ENCODE peak calls at places on chromosomes 12 and 14, in seven cellular contexts. M is HCT116, A is HepG2, Q is SK-N-SH, X is K562, I is GM12878, V is H1. S is an unnamed sample.

GRCh38 chr14:78152246-78153068 is 17.7 kb upstream of the NRXN3 start:
- DNase-seq in X (no peak), I (no peak), M (no peak), A (no peak), V (no peak), Q (no peak), S (no peak)

GRCh38 chr14:82075566-82075965 is 541.9 kb upstream of the SEL1L start:
- DNase-seq in A (no peak), Q (no peak), I (no peak), X (no peak), V (peak), M (no peak), S (peak)

GRCh38 chr14:101838476-101838875 is 77.0 kb downstream of the PPP2R5C start:
- DNase-seq in X (no peak), Q (no peak), I (no peak), M (no peak), A (no peak), V (no peak), S (no peak)

GRCh38 chr14:93185333-93185688 is 194 bp downstream of the LYSET start:
- DNase-seq in M (no peak), X (no peak), Q (no peak), I (no peak), A (no peak), V (no peak), S (no peak)

GRCh38 chr14:29085546-29085945 is 319.0 kb downstream of the FOXG1 start:
- DNase-seq in A (peak), Q (peak), X (no peak), I (no peak), M (no peak), V (no peak), S (peak)

GRCh38 chr12:105933671-105934665 is 204.8 kb downstream of the NUAK1 start:
- DNase-seq in X (no peak), V (no peak), A (no peak), Q (peak), M (no peak), I (no peak), S (peak)

GRCh38 chr12:84741727-84742126 is 170.9 kb downstream of the SLC6A15 start:
- DNase-seq in Q (no peak), A (no peak), V (no peak), I (no peak), M (no peak), X (no peak), S (no peak)

GRCh38 chr12:64528616-64529015 is 76.7 kb downstream of the TBK1 start:
- DNase-seq in M (no peak), Q (peak), I (no peak), X (no peak), A (no peak), V (no peak), S (no peak)

GRCh38 chr12:130680451-130680990 is 35.6 kb downstream of the RIMBP2 start:
- DNase-seq in V (no peak), I (no peak), X (no peak), A (no peak), M (no peak), Q (no peak), S (no peak)

GRCh38 chr14:61260939-61261776 is 20.0 kb downstream of the TMEM30B start:
- DNase-seq in M (peak), A (peak), I (no peak), V (no peak), Q (no peak), X (no peak), S (peak)

GRCh38 chr14:99579077-99579836 is 24.8 kb downstream of the CCDC85C start:
- DNase-seq in I (no peak), M (no peak), X (no peak), V (no peak), A (no peak), Q (no peak), S (peak)

GRCh38 chr14:102993523-102993922 is 63.8 kb downstream of the CDC42BPB start:
- DNase-seq in X (no peak), Q (no peak), I (no peak), A (peak), M (peak), V (no peak), S (peak)

GRCh38 chr14:48304729-48305128 is 629.3 kb upstream of the MDGA2 start:
- DNase-seq in M (no peak), Q (no peak), X (no peak), A (no peak), I (no peak), V (no peak), S (no peak)

GRCh38 chr12:31523306-31523705 is 67.6 kb downstream of the DENND5B start:
- DNase-seq in Q (no peak), X (no peak), M (no peak), I (no peak), A (no peak), V (no peak), S (no peak)

GRCh38 chr12:82904219-82904795 is 217.6 kb downstream of the TMTC2 start:
- DNase-seq in A (no peak), Q (peak), M (no peak), X (no peak), V (no peak), I (no peak), S (no peak)

GRCh38 chr14:58731465-58732330 is 93.9 kb downstream of the DACT1 start:
- DNase-seq in A (no peak), M (peak), Q (no peak), X (no peak), V (no peak), I (no peak), S (no peak)

GRCh38 chr12:189622-189962 is 24.4 kb downstream of the SLC6A12 start:
- DNase-seq in I (no peak), M (no peak), V (no peak), X (no peak), Q (no peak), A (no peak), S (no peak)

GRCh38 chr14:65169351-65169750 is 67.0 kb upstream of the MAX start:
- DNase-seq in I (peak), Q (no peak), V (no peak), A (no peak), X (no peak), M (no peak), S (no peak)

GRCh38 chr12:50103767-50104321 is at the start of gene GPD1:
- DNase-seq in I (no peak), V (peak), A (peak), X (peak), M (peak), Q (peak), S (peak)

GRCh38 chr12:66235626-66236281 is 46.7 kb downstream of the IRAK3 start:
- DNase-seq in I (no peak), A (no peak), V (no peak), Q (peak), M (no peak), X (no peak), S (no peak)

GRCh38 chr12:50661300-50662120 is 102.4 kb upstream of the ATF1 start:
- DNase-seq in X (no peak), Q (no peak), V (no peak), A (no peak), I (peak), M (no peak), S (no peak)

GRCh38 chr14:67620217-67620789 is 583 bp downstream of the ARG2 start:
- DNase-seq in M (no peak), Q (peak), V (peak), X (peak), I (no peak), A (no peak), S (peak)

GRCh38 chr12:88510841-88511240 is 69.4 kb downstream of the KITLG start:
- DNase-seq in M (no peak), V (no peak), A (no peak), X (no peak), I (no peak), Q (no peak), S (no peak)

GRCh38 chr14:31898835-31899528 is 178.1 kb upstream of the ARHGAP5 start:
- DNase-seq in I (no peak), A (no peak), Q (no peak), X (no peak), V (no peak), M (no peak), S (no peak)

GRCh38 chr14:37597538-37598084 is 2.2 kb downstream of the TTC6 start:
- DNase-seq in A (no peak), I (no peak), M (no peak), X (no peak), V (peak), Q (no peak), S (no peak)

GRCh38 chr14:96122496-96122895 is 82.1 kb upstream of the BDKRB2 start:
- DNase-seq in V (no peak), A (no peak), M (no peak), Q (no peak), X (no peak), I (no peak), S (peak)

GRCh38 chr14:60242420-60242819 is 6.6 kb upstream of the PPM1A start:
- DNase-seq in I (no peak), A (no peak), M (no peak), V (no peak), X (no peak), Q (no peak), S (no peak)

GRCh38 chr12:69994593-69995222 is 169.7 kb downstream of the MYRFL start:
- DNase-seq in V (no peak), I (no peak), M (no peak), Q (peak), X (no peak), A (no peak), S (no peak)

GRCh38 chr12:124613151-124613585 is 45.8 kb upstream of the NCOR2 start:
- DNase-seq in Q (no peak), M (no peak), X (no peak), I (no peak), V (no peak), A (no peak), S (peak)

GRCh38 chr12:124408822-124409517 is 114.1 kb downstream of the RFLNA start:
- DNase-seq in I (no peak), V (no peak), M (no peak), Q (no peak), A (no peak), X (no peak), S (no peak)

GRCh38 chr14:21723431-21724045 is 49.9 kb upstream of the OR4E1 start:
- DNase-seq in Q (peak), A (peak), V (peak), X (peak), I (no peak), M (peak), S (no peak)

GRCh38 chr14:21719841-21720240 is 46.2 kb upstream of the OR4E1 start:
- DNase-seq in M (no peak), Q (no peak), V (no peak), I (no peak), X (no peak), A (no peak), S (no peak)

GRCh38 chr14:21724115-21724973 is 50.7 kb upstream of the OR4E1 start:
- DNase-seq in V (no peak), A (no peak), Q (no peak), M (no peak), I (no peak), X (no peak), S (no peak)

GRCh38 chr14:21721504-21721903 is 47.9 kb upstream of the OR4E1 start:
- DNase-seq in V (no peak), I (no peak), A (no peak), X (no peak), Q (no peak), M (no peak), S (no peak)
- TF ChIP-seq JUND in V (no peak), I (no peak), A (no peak), X (no peak), Q (no peak), M (no peak), S (no peak)

GRCh38 chr12:12408265-12408690 is 51.4 kb downstream of the BORCS5 start:
- DNase-seq in M (no peak), A (no peak), Q (no peak), X (no peak), V (no peak), I (peak), S (no peak)

GRCh38 chr12:12403264-12404248 is 46.7 kb downstream of the BORCS5 start:
- DNase-seq in Q (no peak), I (no peak), M (no peak), X (no peak), A (peak), V (no peak), S (no peak)

GRCh38 chr12:12406762-12407161 is 49.9 kb downstream of the BORCS5 start:
- DNase-seq in Q (no peak), A (no peak), I (no peak), X (no peak), V (no peak), M (no peak), S (no peak)

GRCh38 chr12:12404297-12404696 is 47.4 kb downstream of the BORCS5 start:
- DNase-seq in Q (no peak), A (no peak), I (no peak), V (no peak), M (no peak), X (no peak), S (no peak)

GRCh38 chr12:12405882-12406281 is 49.0 kb downstream of the BORCS5 start:
- DNase-seq in A (peak), M (no peak), Q (no peak), X (no peak), I (no peak), V (no peak), S (no peak)
- TF ChIP-seq JUND in A (no peak), M (no peak), Q (no peak), X (no peak), I (no peak), V (no peak), S (no peak)

GRCh38 chr12:100234591-100235304 is 32.1 kb downstream of the DEPDC4 start:
- DNase-seq in I (peak), V (no peak), M (peak), X (peak), Q (peak), A (peak), S (peak)

GRCh38 chr12:100229876-100230275 is 29.3 kb downstream of the ACTR6 start:
- DNase-seq in I (no peak), V (no peak), X (no peak), M (no peak), Q (no peak), A (no peak), S (peak)

GRCh38 chr12:100234166-100234565 is 32.7 kb downstream of the DEPDC4 start:
- DNase-seq in X (no peak), A (no peak), I (no peak), Q (no peak), V (no peak), M (no peak), S (no peak)

GRCh38 chr12:100225491-100225890 is 24.9 kb downstream of the ACTR6 start:
- DNase-seq in X (no peak), Q (no peak), A (no peak), M (no peak), V (no peak), I (no peak), S (peak)

DNA sequence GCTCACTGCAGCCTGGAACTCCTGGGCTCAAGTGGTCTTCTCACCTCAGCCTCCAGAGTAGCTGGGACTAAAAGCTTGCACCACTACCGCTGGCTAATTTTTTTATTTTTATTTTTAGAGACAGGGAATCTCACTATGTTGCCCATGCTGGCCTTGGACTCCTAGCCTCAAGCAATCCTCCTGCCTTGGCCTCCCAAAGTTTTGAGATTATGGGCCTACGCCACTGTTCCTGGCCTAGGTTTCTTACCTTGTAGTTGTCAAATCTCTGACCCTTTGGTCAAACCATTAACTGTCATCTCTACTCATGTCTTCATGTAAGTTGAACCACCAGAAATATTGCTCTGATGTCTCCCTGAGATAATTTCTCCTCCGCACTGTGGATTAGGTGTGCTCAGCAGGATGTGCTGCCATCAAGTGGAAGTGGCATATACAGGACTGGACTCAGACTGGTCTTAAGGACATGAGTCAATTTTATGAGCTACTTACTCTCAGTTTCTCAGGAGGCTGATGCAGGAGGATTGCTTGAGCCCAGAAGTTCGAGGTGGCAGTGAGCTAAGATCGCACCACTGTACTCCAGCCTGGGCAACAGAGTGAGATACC is 28.5 kb downstream of the ACTR6 start:
- DNase-seq in V (no peak), M (peak), X (peak), Q (no peak), I (peak), A (peak), S (peak)
- TF ChIP-seq JUND in V (no peak), M (no peak), X (no peak), Q (no peak), I (no peak), A (no peak), S (no peak)

GRCh38 chr12:10672231-10672868 is 1.5 kb downstream of the STYK1 start:
- DNase-seq in Q (no peak), V (no peak), M (no peak), I (no peak), A (no peak), X (no peak), S (no peak)
- TF ChIP-seq JUND in Q (no peak), V (no peak), M (no peak), I (no peak), A (no peak), X (no peak), S (no peak)